ENCODE peak calls at places on chromosomes 1 and 21, in eight cellular contexts. I is fibroblast of mammary gland, F is neural progenitor cell, B is fibroblast of lung, S is right lobe of liver, D is IMR-90, M is hepatocyte, V is endothelial cell of umbilical vein. Q is an unnamed sample.

GRCh38 chr21:35540950-35541632 is 492.0 kb upstream of the RUNX1 start:
- DNase-seq in M (no peak), I (peak; percentile 89), D (no peak), S (no peak), V (no peak), F (no peak), B (peak; percentile 20), Q (no peak)

GRCh38 chr1:49229555-49229954 is 452.9 kb upstream of the BEND5 start:
- DNase-seq in S (no peak), I (no peak), B (peak; percentile 0), F (no peak), M (no peak), V (no peak), D (no peak), Q (no peak)

GRCh38 chr1:168643152-168643551 is 66.7 kb downstream of the XCL1 start:
- DNase-seq in I (peak; percentile 55), S (no peak), D (no peak), B (peak; percentile 100), F (no peak), M (no peak), V (no peak), Q (peak; percentile 24)

GRCh38 chr1:154524881-154525280 is 22.7 kb upstream of the SHE start:
- DNase-seq in I (no peak), D (no peak), S (no peak), B (no peak), M (no peak), V (peak; percentile 66), F (no peak), Q (no peak)

GRCh38 chr1:113035086-113035485 is 37.9 kb upstream of the LRIG2 start:
- DNase-seq in V (no peak), D (no peak), I (peak; percentile 16), M (no peak), F (no peak), B (no peak), S (no peak), Q (no peak)

GRCh38 chr1:230215049-230215448 is 148.0 kb downstream of the GALNT2 start:
- DNase-seq in V (peak; percentile 92), B (peak; percentile 60), S (no peak), I (peak; percentile 83), M (peak; percentile 55), F (peak; percentile 52), D (peak; percentile 64), Q (peak; percentile 86)

GRCh38 chr21:33388188-33388587 is 15.0 kb upstream of the IFNGR2 start:
- DNase-seq in M (no peak), V (no peak), B (no peak), F (no peak), S (no peak), I (no peak), D (no peak), Q (no peak)

GRCh38 chr1:234393190-234393589 is 19.9 kb downstream of the COA6 start:
- DNase-seq in I (no peak), B (no peak), S (no peak), M (no peak), F (no peak), V (no peak), D (no peak), Q (no peak)

GRCh38 chr1:156444407-156445001 is 56.1 kb downstream of the MEF2D start:
- DNase-seq in B (peak; percentile 16), I (peak; percentile 31), S (no peak), F (peak; percentile 83), M (no peak), D (no peak), V (peak; percentile 43), Q (peak; percentile 49)

GRCh38 chr1:34682452-34683223 is 72.2 kb upstream of the GJB5 start:
- DNase-seq in V (no peak), I (no peak), F (no peak), D (no peak), S (no peak), M (peak; percentile 30), B (no peak), Q (no peak)

GRCh38 chr21:42493109-42494060 is 2.6 kb downstream of the RSPH1 start:
- DNase-seq in D (no peak), I (no peak), S (no peak), F (no peak), V (no peak), M (peak; percentile 55), B (no peak), Q (no peak)

GRCh38 chr1:31977361-31978131 is 36.1 kb upstream of the KHDRBS1 start:
- DNase-seq in B (no peak), D (peak; percentile 47), S (no peak), V (peak; percentile 44), F (peak; percentile 79), I (peak; percentile 92), M (peak; percentile 43), Q (peak; percentile 71)

GRCh38 chr1:3996846-3997705 is 97.0 kb upstream of the C1orf174 start:
- DNase-seq in M (no peak), F (no peak), I (no peak), S (no peak), V (no peak), D (no peak), B (no peak), Q (no peak)

GRCh38 chr1:196409586-196409985 is 198.7 kb downstream of the KCNT2 start:
- DNase-seq in F (no peak), M (no peak), B (peak; percentile 47), I (peak; percentile 23), D (peak; percentile 41), V (peak; percentile 75), S (no peak), Q (peak; percentile 65)

GRCh38 chr1:201937624-201938212 is 8.6 kb downstream of the LMOD1 start:
- DNase-seq in B (peak; percentile 84), M (no peak), D (peak; percentile 93), F (no peak), V (peak; percentile 84), S (no peak), I (peak; percentile 78), Q (peak; percentile 81)

GRCh38 chr1:172450524-172450885 is 6.6 kb upstream of the PIGC start:
- DNase-seq in I (no peak), D (no peak), B (no peak), F (peak; percentile 28), M (peak; percentile 62), V (peak; percentile 6), S (peak; percentile 52), Q (no peak)

GRCh38 chr21:36718951-36719501 is 20.1 kb downstream of the SIM2 start:
- DNase-seq in I (no peak), M (no peak), D (no peak), S (no peak), V (no peak), B (no peak), F (no peak), Q (no peak)

GRCh38 chr21:45860493-45861155 is 120.9 kb upstream of the COL6A1 start:
- DNase-seq in M (no peak), V (no peak), S (no peak), D (no peak), B (no peak), F (no peak), I (no peak), Q (no peak)

GRCh38 chr1:207499573-207499972 is 3.6 kb downstream of the CR1 start:
- DNase-seq in I (peak; percentile 66), M (peak; percentile 84), D (peak; percentile 59), V (peak; percentile 72), B (peak; percentile 44), S (peak; percentile 65), F (peak; percentile 77), Q (peak; percentile 86)

GRCh38 chr1:60679524-60679923 is 402.8 kb upstream of the NFIA start:
- DNase-seq in M (no peak), V (no peak), S (no peak), F (peak; percentile 56), I (no peak), D (no peak), B (no peak), Q (no peak)
- H3K4me3 ChIP-seq in M (no peak overlapping the region), V (no peak overlapping the region), S (no peak overlapping the region), F (no peak overlapping the region), I (no peak overlapping the region), D (no peak overlapping the region), B (no peak overlapping the region), Q (no peak overlapping the region)

DNA sequence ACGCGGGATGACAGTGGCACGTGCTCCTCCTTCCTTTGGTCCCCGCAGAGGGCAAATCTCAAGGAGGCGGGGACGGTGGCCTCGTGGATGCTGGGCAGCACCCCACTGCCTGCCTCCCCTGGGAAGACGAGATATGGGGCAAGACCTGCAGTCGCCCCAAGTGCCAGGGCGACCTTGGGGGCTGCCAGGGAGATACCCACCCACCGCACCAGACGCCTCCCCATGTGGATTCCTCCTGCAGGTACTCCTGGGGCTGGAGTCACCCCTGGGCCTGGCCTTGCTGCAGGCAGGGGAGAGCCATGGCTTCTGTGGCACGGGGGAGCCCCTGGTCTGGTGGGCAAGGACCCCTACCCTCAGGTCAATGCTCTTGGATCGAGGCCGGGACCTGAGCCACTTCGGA is 5.9 kb upstream of the AURKAIP1 start:
- DNase-seq in F (no peak), S (no peak), D (no peak), B (no peak), I (no peak), M (no peak), V (no peak), Q (no peak)
- TF ChIP-seq CTCF in F (no peak), S (no peak), D (no peak), B (no peak), I (no peak), M (no peak), V (no peak), Q (no peak)

GRCh38 chr1:93614550-93615200 is 67.0 kb downstream of the BCAR3 start:
- DNase-seq in I (peak; percentile 47), F (no peak), D (no peak), S (peak; percentile 70), V (no peak), B (no peak), M (no peak), Q (no peak)

GRCh38 chr1:93611656-93612055 is 70.0 kb downstream of the BCAR3 start:
- DNase-seq in I (no peak), S (no peak), M (no peak), F (no peak), D (no peak), B (no peak), V (peak; percentile 38), Q (no peak)

GRCh38 chr1:93612510-93612909 is 69.1 kb downstream of the BCAR3 start:
- DNase-seq in S (no peak), M (no peak), D (no peak), B (no peak), I (no peak), V (no peak), F (no peak), Q (no peak)

GRCh38 chr1:93615201-93616150 is 66.2 kb downstream of the BCAR3 start:
- DNase-seq in B (peak; percentile 94), F (no peak), S (peak; percentile 62), I (peak; percentile 96), D (peak; percentile 77), V (peak; percentile 28), M (peak; percentile 40), Q (peak; percentile 69)

DNA sequence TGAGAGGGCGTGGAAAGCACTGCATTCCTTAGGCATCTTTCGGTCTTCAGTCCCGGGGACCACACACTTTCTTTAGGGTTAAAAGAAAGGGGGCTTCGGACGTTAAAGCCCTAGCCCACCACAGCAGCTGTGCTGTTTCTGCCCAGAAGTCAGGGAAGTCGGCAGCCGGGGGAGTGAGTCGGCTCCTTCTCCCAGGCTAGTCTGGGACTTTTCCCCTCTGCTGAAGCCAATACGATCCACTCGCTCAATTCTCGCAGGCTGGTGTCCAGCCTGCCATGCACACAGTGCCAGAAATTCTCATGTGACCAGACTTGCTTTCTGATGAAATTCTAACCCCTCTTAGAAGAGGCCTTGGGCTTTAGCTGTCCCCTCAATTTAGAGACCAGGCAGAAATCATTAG is 67.7 kb downstream of the BCAR3 start:
- DNase-seq in I (peak; percentile 74), M (peak; percentile 39), F (peak; percentile 34), S (peak; percentile 56), D (peak; percentile 65), V (no peak), B (peak; percentile 69), Q (peak; percentile 58)
- H3K4me3 ChIP-seq in I (peak overlapping the region; percentile 24), M (no peak overlapping the region), F (no peak overlapping the region), S (peak overlapping the region; percentile 61), D (no peak overlapping the region), V (no peak overlapping the region), B (peak overlapping the region; percentile 15), Q (peak overlapping the region; percentile 3)

GRCh38 chr1:63362578-63362977 is 4.8 kb upstream of the ALG6 start:
- DNase-seq in I (peak; percentile 1), F (no peak), D (no peak), V (no peak), M (no peak), S (no peak), B (no peak), Q (peak; percentile 13)
- TF ChIP-seq CTCF in I (peak; percentile 13), F (no peak), D (no peak), V (no peak), M (no peak), S (no peak), B (no peak), Q (peak; percentile 1)